ENCODE peak calls at places on chromosomes 3 and 15, in four cellular contexts. A, O, T and L are unnamed samples.

GRCh38 chr3:181700168-181701087 is 11.3 kb upstream of the SOX2 start:
- DNase-seq in A (peak; percentile 72), O (peak; percentile 21), T (peak; percentile 83), L (peak; percentile 87)

GRCh38 chr3:114408763-114409162 is 114.9 kb downstream of the TIGIT start:
- DNase-seq in A (no peak), O (no peak), T (no peak), L (peak; percentile 38)

GRCh38 chr15:62110000-62110851 is 43.4 kb downstream of the C2CD4A start:
- DNase-seq in A (no peak), O (no peak), T (no peak), L (peak; percentile 77)

GRCh38 chr3:138862924-138863775 is 28.4 kb upstream of the PIK3CB start:
- DNase-seq in A (peak; percentile 78), O (no peak), T (peak; percentile 53), L (no peak)

GRCh38 chr3:153209596-153209995 is 47.6 kb downstream of the RAP2B start:
- DNase-seq in A (peak; percentile 28), O (no peak), T (peak; percentile 64), L (no peak)

GRCh38 chr3:122689587-122689986 is 8.9 kb downstream of the PARP14 start:
- DNase-seq in A (no peak), O (no peak), T (no peak), L (no peak)

GRCh38 chr3:9690451-9691450 is 12.9 kb upstream of the CPNE9 start:
- DNase-seq in A (peak; percentile 67), O (peak; percentile 28), T (no peak), L (peak; percentile 34)

GRCh38 chr3:44109997-44110396 is 131.7 kb upstream of the TOPAZ1 start:
- DNase-seq in A (no peak), O (no peak), T (no peak), L (no peak)

GRCh38 chr3:72810063-72810462 is 38.2 kb downstream of the SHQ1 start:
- DNase-seq in A (no peak), O (no peak), T (no peak), L (no peak)

GRCh38 chr3:50564321-50564720 is 3.2 kb downstream of the C3orf18 start:
- DNase-seq in A (no peak), O (no peak), T (no peak), L (no peak)

GRCh38 chr3:50567386-50568182 is at the start of gene C3orf18:
- DNase-seq in A (peak; percentile 96), O (peak; percentile 71), T (peak; percentile 96), L (peak; percentile 96)

GRCh38 chr3:50567011-50567385 is 549 bp downstream of the C3orf18 start:
- DNase-seq in A (no peak), O (no peak), T (no peak), L (no peak)

GRCh38 chr3:50562866-50563265 is 4.7 kb downstream of the C3orf18 start:
- DNase-seq in A (no peak), O (no peak), T (no peak), L (no peak)

DNA sequence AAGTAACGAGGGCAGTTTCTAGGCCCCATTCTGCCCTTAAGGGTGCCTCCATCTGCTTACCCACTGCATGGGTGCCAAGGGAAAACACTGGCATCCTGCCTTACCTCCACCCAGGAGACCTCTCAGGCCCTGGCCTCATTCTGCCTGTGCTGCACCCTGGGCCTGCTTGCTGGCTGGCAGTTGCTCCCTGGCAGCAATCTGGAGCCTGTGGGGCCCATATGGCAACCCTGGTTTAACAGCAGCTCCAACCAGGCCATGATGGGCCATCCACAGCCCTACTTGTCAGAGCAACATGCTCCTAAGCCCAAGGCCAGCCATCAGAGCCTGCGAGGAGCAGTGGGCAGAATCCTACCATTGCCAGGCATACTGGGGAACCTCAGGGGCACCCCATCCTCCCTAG is 3.7 kb downstream of the C3orf18 start:
- DNase-seq in A (no peak), O (no peak), T (no peak), L (no peak)
- TF ChIP-seq TAF1 in A (no peak), O (no peak), T (no peak), L (no peak)

GRCh38 chr3:112752092-112752512 is 94.6 kb downstream of the CD200R1L start:
- DNase-seq in A (no peak), O (no peak), T (no peak), L (no peak)
- TF ChIP-seq RAD21 in A (no peak), O (no peak), T (no peak), L (no peak)

DNA sequence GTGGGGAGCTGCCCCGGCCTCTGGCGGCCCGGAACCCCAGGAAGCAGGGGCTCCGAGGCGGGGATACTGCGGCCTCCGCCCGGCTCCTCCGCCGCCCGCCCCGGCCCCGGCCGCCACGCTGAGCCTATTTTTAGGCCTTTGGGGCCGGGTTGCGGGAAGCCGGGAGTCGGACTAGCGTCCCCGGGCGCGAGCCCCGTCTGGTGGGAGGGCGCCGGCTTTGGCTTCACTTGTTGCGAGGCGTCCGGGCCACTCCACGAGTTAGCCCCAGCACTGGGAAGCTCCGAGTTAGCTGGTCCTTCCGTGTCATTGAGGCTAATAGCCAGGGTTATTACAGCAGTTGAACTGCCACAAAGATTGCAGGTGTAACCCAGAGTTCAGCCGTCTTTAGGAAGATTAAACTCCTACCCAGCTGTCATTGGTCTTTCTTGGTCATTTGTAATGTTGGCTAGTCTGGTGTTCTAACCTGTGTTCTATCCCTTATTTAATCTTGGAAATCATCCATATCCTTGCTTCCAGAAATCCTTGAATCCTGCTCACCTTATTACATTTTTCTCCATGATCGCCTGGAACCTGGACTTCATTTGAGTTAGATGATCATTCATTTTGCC is 791 bp downstream of the GYG1 start:
- DNase-seq in A (peak; percentile 55), O (no peak), T (peak; percentile 59), L (no peak)
- TF ChIP-seq NRF1 in A (no peak), O (no peak), T (no peak), L (no peak)

GRCh38 chr15:84911879-84912660 is 27.6 kb downstream of the SLC28A1 start:
- DNase-seq in A (peak; percentile 39), O (no peak), T (no peak), L (no peak)

GRCh38 chr15:84915011-84915958 is 30.8 kb downstream of the SLC28A1 start:
- DNase-seq in A (peak; percentile 81), O (peak; percentile 79), T (no peak), L (peak; percentile 90)

GRCh38 chr15:84917452-84917851 is 33.0 kb downstream of the SLC28A1 start:
- DNase-seq in A (no peak), O (no peak), T (no peak), L (no peak)

GRCh38 chr15:84910928-84911623 is 26.6 kb downstream of the SLC28A1 start:
- DNase-seq in A (no peak), O (no peak), T (peak; percentile 43), L (no peak)

GRCh38 chr15:84914351-84914750 is 29.9 kb downstream of the SLC28A1 start:
- DNase-seq in A (no peak), O (no peak), T (no peak), L (no peak)
- TF ChIP-seq TAF1 in A (no peak), O (no peak), T (no peak), L (no peak)

GRCh38 chr3:113148307-113148703 is 63.1 kb upstream of the BOC start:
- DNase-seq in A (no peak), O (no peak), T (no peak), L (peak; percentile 59)

GRCh38 chr3:113153499-113154107 is 57.8 kb upstream of the BOC start:
- DNase-seq in A (no peak), O (peak; percentile 20), T (no peak), L (no peak)

GRCh38 chr3:113148814-113149213 is 62.5 kb upstream of the BOC start:
- DNase-seq in A (no peak), O (no peak), T (no peak), L (no peak)

GRCh38 chr3:113150253-113150652 is 61.1 kb upstream of the BOC start:
- DNase-seq in A (no peak), O (no peak), T (no peak), L (no peak)

GRCh38 chr3:113151475-113152031 is 59.8 kb upstream of the BOC start:
- DNase-seq in A (no peak), O (no peak), T (no peak), L (no peak)
- TF ChIP-seq RAD21 in A (no peak), O (no peak), T (no peak), L (no peak)

DNA sequence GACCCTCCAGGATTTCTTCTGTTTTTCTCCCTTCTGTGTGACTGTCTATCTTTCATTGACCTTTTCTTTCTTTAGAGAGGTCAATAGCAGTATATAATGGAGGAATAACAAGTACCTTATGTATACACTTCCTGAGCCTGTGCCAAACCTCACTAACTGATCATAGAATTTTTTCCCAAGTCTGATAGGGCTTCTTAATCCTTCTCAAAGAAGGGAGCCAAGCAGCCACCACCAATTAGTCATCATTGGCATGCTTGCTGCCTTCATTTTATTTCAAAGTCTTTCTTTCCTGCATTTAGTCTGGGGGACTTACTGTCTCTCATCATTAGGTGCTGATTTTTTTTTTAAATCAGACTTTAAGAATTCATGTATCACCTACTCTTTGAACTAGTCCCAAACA is 327.0 kb downstream of the FEZF2 start:
- DNase-seq in A (no peak), O (no peak), T (no peak), L (no peak)
- TF ChIP-seq NRF1 in A (no peak), O (no peak), T (no peak), L (no peak)

DNA sequence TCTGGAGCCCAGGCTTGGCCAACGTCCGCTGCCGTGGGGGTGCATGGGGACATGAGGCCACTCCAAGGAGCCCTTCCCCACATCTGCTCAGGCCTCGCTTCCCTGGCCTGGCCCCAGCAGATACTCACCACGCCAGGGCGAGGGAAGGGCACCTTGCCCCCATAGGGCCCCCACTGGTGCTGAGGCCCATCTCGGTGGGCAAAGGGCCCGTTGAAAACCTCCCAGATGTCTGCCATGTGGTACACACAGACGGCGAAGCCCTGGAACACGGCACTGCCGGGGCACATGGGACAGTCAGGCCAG is 4.7 kb downstream of the SEMA3G start:
- DNase-seq in A (no peak), O (no peak), T (no peak), L (no peak)
- TF ChIP-seq TAF1 in A (no peak), O (no peak), T (no peak), L (no peak)

GRCh38 chr15:76147906-76148553 is 88.2 kb downstream of the TMEM266 start:
- DNase-seq in A (peak; percentile 84), O (no peak), T (peak; percentile 95), L (peak; percentile 86)
- TF ChIP-seq RAD21 in A (peak; percentile 25), O (peak; percentile 70), T (peak; percentile 75), L (peak; percentile 77)

GRCh38 chr15:60214201-60214600 is 183.6 kb downstream of the ANXA2 start:
- DNase-seq in A (no peak), O (no peak), T (no peak), L (no peak)

GRCh38 chr15:60213377-60214010 is 184.3 kb downstream of the ANXA2 start:
- DNase-seq in A (no peak), O (no peak), T (no peak), L (no peak)

GRCh38 chr15:60212536-60212935 is 185.2 kb downstream of the ANXA2 start:
- DNase-seq in A (no peak), O (no peak), T (no peak), L (no peak)

GRCh38 chr15:60208708-60209107 is 189.1 kb downstream of the ANXA2 start:
- DNase-seq in A (no peak), O (no peak), T (no peak), L (no peak)
- TF ChIP-seq NRF1 in A (no peak), O (no peak), T (no peak), L (no peak)